ENCODE peak calls at places on chromosomes 6 and 20, in eight cellular contexts. S, I, D, C, A, J, X and Z are unnamed samples.

GRCh38 chr20:45817652-45818194 is 5.3 kb downstream of the UBE2C start:
- DNase-seq in D (no peak), X (no peak), A (no peak), J (no peak), I (peak; percentile 83), C (peak; percentile 94), S (no peak), Z (peak; percentile 74)

GRCh38 chr6:20319520-20320357 is 81.9 kb upstream of the E2F3 start:
- DNase-seq in X (no peak), A (peak; percentile 44), C (no peak), D (peak; percentile 24), I (no peak), S (no peak), J (no peak), Z (no peak)

GRCh38 chr20:4012631-4013030 is 2.7 kb downstream of the RNF24 start:
- DNase-seq in C (peak; percentile 38), A (no peak), I (peak; percentile 59), D (no peak), J (no peak), X (no peak), S (no peak), Z (peak; percentile 83)

GRCh38 chr6:164039954-164040375 is 625.4 kb downstream of the QKI start:
- DNase-seq in C (no peak), I (peak; percentile 10), D (peak; percentile 19), J (no peak), A (peak; percentile 73), X (no peak), S (peak; percentile 17), Z (no peak)

GRCh38 chr20:51382986-51383821 is 159.3 kb downstream of the NFATC2 start:
- DNase-seq in C (no peak), S (peak; percentile 96), X (no peak), D (peak; percentile 62), A (no peak), I (no peak), J (no peak), Z (no peak)

GRCh38 chr20:51326241-51326819 is 216.2 kb downstream of the NFATC2 start:
- DNase-seq in D (peak; percentile 24), A (no peak), C (peak; percentile 45), S (peak; percentile 50), J (peak; percentile 82), X (peak; percentile 89), I (peak; percentile 75), Z (peak; percentile 60)

GRCh38 chr6:16316741-16317251 is 78.4 kb downstream of the GMPR start:
- DNase-seq in D (no peak), A (no peak), S (no peak), I (peak; percentile 83), X (peak; percentile 82), C (peak; percentile 88), J (peak; percentile 69), Z (peak; percentile 72)

GRCh38 chr20:50346372-50347347 is 156.0 kb downstream of the CEBPB start:
- DNase-seq in D (peak; percentile 83), A (peak; percentile 81), X (no peak), I (peak; percentile 88), C (peak; percentile 82), J (no peak), S (peak; percentile 84), Z (peak; percentile 89)

GRCh38 chr20:6657904-6658303 is 109.6 kb upstream of the BMP2 start:
- DNase-seq in A (no peak), S (no peak), C (no peak), X (no peak), D (no peak), J (no peak), I (no peak), Z (no peak)

GRCh38 chr6:93418448-93419303 is 683 bp downstream of the EPHA7 start:
- DNase-seq in S (peak; percentile 40), X (peak; percentile 78), D (peak; percentile 21), J (peak; percentile 92), I (no peak), C (peak; percentile 51), A (peak; percentile 27), Z (peak; percentile 29)

GRCh38 chr20:54535045-54535444 is 59.7 kb downstream of the DOK5 start:
- DNase-seq in A (no peak), X (no peak), S (no peak), J (no peak), D (no peak), C (peak; percentile 46), I (peak; percentile 4), Z (peak; percentile 66)

GRCh38 chr6:162576009-162576408 is 151.6 kb downstream of the PRKN start:
- DNase-seq in I (peak; percentile 8), X (no peak), J (no peak), D (no peak), S (no peak), C (no peak), A (no peak), Z (no peak)

GRCh38 chr6:38973178-38974057 is 75.2 kb upstream of the GLP1R start:
- DNase-seq in S (peak; percentile 51), D (no peak), I (peak; percentile 75), C (peak; percentile 67), X (peak; percentile 32), J (peak; percentile 56), A (no peak), Z (peak; percentile 75)

GRCh38 chr6:9412951-9413559 is 977.7 kb upstream of the SLC35B3 start:
- DNase-seq in J (peak; percentile 48), A (peak; percentile 44), D (peak; percentile 24), C (no peak), X (peak; percentile 19), S (no peak), I (peak; percentile 28), Z (peak; percentile 35)

GRCh38 chr6:9405825-9406224 is 970.5 kb upstream of the SLC35B3 start:
- DNase-seq in D (no peak), S (no peak), I (no peak), C (peak; percentile 41), X (no peak), A (no peak), J (no peak), Z (no peak)

GRCh38 chr6:9408718-9409117 is 973.4 kb upstream of the SLC35B3 start:
- DNase-seq in X (no peak), A (no peak), I (peak; percentile 20), J (no peak), D (no peak), S (no peak), C (peak; percentile 48), Z (peak; percentile 63)

GRCh38 chr6:9405369-9405768 is 970.0 kb upstream of the SLC35B3 start:
- DNase-seq in D (no peak), X (no peak), A (no peak), J (no peak), C (peak; percentile 93), S (no peak), I (peak; percentile 82), Z (peak; percentile 35)

GRCh38 chr6:9409126-9409525 is 973.8 kb upstream of the SLC35B3 start:
- DNase-seq in D (no peak), I (no peak), S (no peak), A (no peak), X (no peak), C (no peak), J (no peak), Z (peak; percentile 6)
- H3K4me3 ChIP-seq in D (no peak overlapping the region), I (no peak overlapping the region), S (no peak overlapping the region), A (no peak overlapping the region), X (no peak overlapping the region), C (no peak overlapping the region), J (no peak overlapping the region), Z (no peak overlapping the region)

DNA sequence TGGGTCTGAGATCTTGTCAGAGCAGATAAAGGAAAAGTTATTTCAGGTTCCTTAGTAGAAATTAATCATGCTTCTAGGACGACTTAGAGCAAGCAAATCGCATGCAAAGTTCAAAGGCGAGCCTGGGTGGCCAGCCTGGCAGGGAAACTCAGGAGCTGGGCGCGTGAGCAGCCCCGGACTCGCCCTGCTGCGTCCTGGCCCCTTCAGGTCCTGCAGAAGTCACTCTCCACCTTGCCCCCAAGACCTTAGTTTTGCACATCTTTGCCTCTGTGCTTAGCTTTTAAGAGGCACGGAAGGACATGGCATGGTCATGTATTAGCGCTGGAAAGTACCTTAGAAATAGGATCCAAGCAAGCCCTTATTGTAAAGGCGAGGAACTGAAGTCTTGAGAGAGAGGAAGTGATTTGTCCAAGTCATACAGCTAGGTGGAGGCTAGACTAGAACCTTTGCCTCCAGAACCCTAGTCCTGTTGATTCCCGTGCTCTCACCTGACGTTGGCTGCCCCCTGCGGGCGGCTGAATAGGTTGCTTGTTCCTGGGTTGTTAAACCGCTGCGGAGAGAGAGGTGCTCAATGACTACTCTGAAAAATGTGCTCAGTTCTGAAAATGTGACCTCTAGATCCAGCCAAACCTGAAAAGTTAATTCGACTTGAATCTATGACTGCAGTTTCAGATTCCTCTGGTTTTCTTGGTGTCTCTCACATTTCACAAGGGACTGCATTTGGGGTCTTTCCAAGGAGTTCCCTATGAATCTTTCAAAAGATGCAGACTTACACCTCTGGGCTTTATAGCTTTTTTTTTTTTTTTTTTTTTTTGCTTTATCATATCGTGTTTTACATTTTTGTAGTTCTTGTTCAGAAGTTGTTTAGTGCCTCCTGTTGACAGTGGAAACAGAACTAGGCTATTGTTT is 2.7 kb downstream of the MYB start:
- DNase-seq in C (peak; percentile 40), X (peak; percentile 68), D (peak; percentile 90), S (peak; percentile 40), A (peak; percentile 63), J (peak; percentile 80), I (peak; percentile 38), Z (peak; percentile 43)
- H3K4me3 ChIP-seq in C (peak overlapping the region; percentile 48), X (peak overlapping the region; percentile 63), D (peak overlapping the region; percentile 50), S (peak overlapping the region; percentile 42), A (peak overlapping the region; percentile 38), J (peak overlapping the region; percentile 76), I (no peak overlapping the region), Z (peak overlapping the region; percentile 83)

GRCh38 chr6:13566500-13566899 is 7.9 kb upstream of the SIRT5 start:
- DNase-seq in J (no peak), C (no peak), X (no peak), S (no peak), A (no peak), I (no peak), D (no peak), Z (no peak)

GRCh38 chr6:13572240-13572639 is 2.2 kb upstream of the SIRT5 start:
- DNase-seq in X (no peak), C (no peak), S (no peak), A (no peak), I (no peak), J (no peak), D (no peak), Z (no peak)

GRCh38 chr6:13573255-13573654 is 1.1 kb upstream of the SIRT5 start:
- DNase-seq in J (no peak), A (no peak), D (no peak), S (no peak), C (no peak), I (no peak), X (no peak), Z (no peak)

GRCh38 chr6:13565921-13566320 is 8.5 kb upstream of the SIRT5 start:
- DNase-seq in S (no peak), C (no peak), J (no peak), I (no peak), X (no peak), A (no peak), D (no peak), Z (no peak)

GRCh38 chr6:13568970-13569369 is 5.4 kb upstream of the SIRT5 start:
- DNase-seq in I (no peak), X (no peak), J (no peak), S (no peak), D (no peak), A (no peak), C (no peak), Z (no peak)
- H3K4me3 ChIP-seq in I (no peak overlapping the region), X (no peak overlapping the region), J (no peak overlapping the region), S (no peak overlapping the region), D (no peak overlapping the region), A (no peak overlapping the region), C (no peak overlapping the region), Z (no peak overlapping the region)

DNA sequence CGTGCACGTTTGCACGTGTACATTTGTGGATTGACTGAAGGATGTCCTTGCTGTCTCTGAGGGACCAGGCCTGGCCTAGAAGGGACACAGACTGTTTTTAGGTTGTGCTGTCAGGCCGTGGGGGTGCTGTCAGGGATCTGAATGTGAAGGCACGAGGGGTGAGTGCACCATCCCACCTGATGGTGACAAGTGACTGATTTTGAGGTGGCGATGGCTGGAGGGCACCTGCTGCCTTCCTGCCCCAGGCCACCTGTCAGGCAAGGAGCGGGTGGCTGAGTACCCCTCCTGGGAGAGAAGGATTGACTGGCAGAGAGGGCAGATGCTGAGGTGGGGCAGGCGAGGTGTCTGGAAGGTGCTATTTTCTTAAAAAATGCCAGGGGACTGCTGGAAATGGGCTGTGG is 1.2 kb downstream of the RAB44 start:
- DNase-seq in J (no peak), A (no peak), X (no peak), D (no peak), C (no peak), I (no peak), S (no peak), Z (no peak)
- H3K4me3 ChIP-seq in J (no peak overlapping the region), A (no peak overlapping the region), X (no peak overlapping the region), D (no peak overlapping the region), C (no peak overlapping the region), I (no peak overlapping the region), S (no peak overlapping the region), Z (no peak overlapping the region)